ENCODE peak calls at places on chromosomes 5 and 9, in seven cellular contexts. P, F, I, O, B, Y and S are unnamed samples.

GRCh38 chr5:107514305-107514704 is 156.4 kb downstream of the EFNA5 start:
- DNase-seq in P (no peak), F (no peak), I (no peak), O (no peak), B (no peak), Y (peak), S (no peak)

GRCh38 chr9:135335691-135336181 is 143.8 kb upstream of the PPP1R26 start:
- DNase-seq in P (no peak), F (no peak), I (no peak), O (no peak), B (no peak), Y (no peak), S (no peak)

GRCh38 chr5:159209438-159210305 is at the start of gene RNF145:
- DNase-seq in P (peak), F (peak), I (peak), O (peak), B (peak), Y (peak), S (peak)

GRCh38 chr5:172362755-172363154 is 79.2 kb upstream of the UBTD2 start:
- DNase-seq in P (no peak), F (no peak), I (no peak), O (no peak), B (no peak), Y (no peak), S (no peak)

GRCh38 chr9:126989847-126990821 is 75.6 kb downstream of the RALGPS1 start:
- DNase-seq in P (no peak), F (no peak), I (peak), O (no peak), B (no peak), Y (peak), S (no peak)

GRCh38 chr5:169009171-169009570 is 291.8 kb downstream of the SLIT3 start:
- DNase-seq in P (no peak), F (no peak), I (no peak), O (no peak), B (no peak), Y (peak), S (no peak)

GRCh38 chr5:72543365-72543764 is 36.2 kb upstream of the ZNF366 start:
- DNase-seq in P (no peak), F (no peak), I (no peak), O (no peak), B (no peak), Y (peak), S (no peak)

GRCh38 chr5:132655821-132656773 is 1.9 kb upstream of the IL13 start:
- DNase-seq in P (peak), F (no peak), I (no peak), O (no peak), B (peak), Y (peak), S (no peak)

GRCh38 chr5:78547731-78548189 is 100.8 kb downstream of the LHFPL2 start:
- DNase-seq in P (no peak), F (no peak), I (no peak), O (no peak), B (no peak), Y (peak), S (no peak)

GRCh38 chr9:113543286-113544000 is 79.9 kb downstream of the RGS3 start:
- DNase-seq in P (no peak), F (no peak), I (no peak), O (no peak), B (no peak), Y (no peak), S (no peak)

GRCh38 chr9:73157811-73158210 is 6.1 kb downstream of the ANXA1 start:
- DNase-seq in P (no peak), F (no peak), I (no peak), O (no peak), B (no peak), Y (no peak), S (no peak)

GRCh38 chr9:100084734-100085133 is 14.1 kb downstream of the ERP44 start:
- DNase-seq in P (no peak), F (no peak), I (no peak), O (no peak), B (no peak), Y (no peak), S (no peak)

GRCh38 chr9:104896131-104896530 is 31.8 kb downstream of the ABCA1 start:
- DNase-seq in P (no peak), F (no peak), I (no peak), O (no peak), B (no peak), Y (no peak), S (no peak)

GRCh38 chr5:1324719-1325190 is 20.1 kb downstream of the CLPTM1L start:
- DNase-seq in P (no peak), F (no peak), I (no peak), O (no peak), B (no peak), Y (no peak), S (no peak)

GRCh38 chr5:181243020-181243520 is 636 bp downstream of the RACK1 start:
- DNase-seq in P (no peak), F (peak), I (no peak), O (no peak), B (peak), Y (no peak), S (no peak)

GRCh38 chr5:9715891-9716335 is 85.8 kb upstream of the TAS2R1 start:
- DNase-seq in P (no peak), F (no peak), I (no peak), O (no peak), B (no peak), Y (peak), S (no peak)

GRCh38 chr5:180848265-180848664 is 12.8 kb downstream of the ZFP62 start:
- DNase-seq in P (no peak), F (no peak), I (no peak), O (no peak), B (no peak), Y (no peak), S (no peak)

GRCh38 chr9:133354766-133355165 is 1.5 kb downstream of the SURF1 start:
- DNase-seq in P (no peak), F (no peak), I (no peak), O (no peak), B (no peak), Y (no peak), S (no peak)

GRCh38 chr9:79687131-79687447 is 115.3 kb downstream of the TLE4 start:
- DNase-seq in P (peak), F (no peak), I (no peak), O (no peak), B (peak), Y (peak), S (peak)

GRCh38 chr5:98786178-98786853 is 12.9 kb downstream of the RGMB start:
- DNase-seq in P (no peak), F (no peak), I (no peak), O (no peak), B (no peak), Y (peak), S (no peak)

GRCh38 chr9:106878943-106879916 is 16.3 kb downstream of the ZNF462 start:
- DNase-seq in P (no peak), F (peak), I (no peak), O (no peak), B (no peak), Y (peak), S (no peak)

GRCh38 chr9:87322840-87323635 is 174.6 kb upstream of the DAPK1 start:
- DNase-seq in P (no peak), F (no peak), I (no peak), O (no peak), B (no peak), Y (peak), S (no peak)

GRCh38 chr5:142881727-142882126 is 111.5 kb downstream of the ARHGAP26 start:
- DNase-seq in P (no peak), F (no peak), I (no peak), O (no peak), B (no peak), Y (no peak), S (no peak)

GRCh38 chr9:97808972-97809371 is 44.1 kb upstream of the FOXE1 start:
- DNase-seq in P (no peak), F (no peak), I (no peak), O (no peak), B (no peak), Y (no peak), S (no peak)

GRCh38 chr9:113479150-113479761 is 15.7 kb downstream of the RGS3 start:
- DNase-seq in P (peak), F (peak), I (no peak), O (no peak), B (peak), Y (no peak), S (peak)

GRCh38 chr5:16741007-16741406 is 124.2 kb upstream of the RETREG1 start:
- DNase-seq in P (no peak), F (no peak), I (no peak), O (no peak), B (no peak), Y (peak), S (no peak)

GRCh38 chr5:616342-617039 is 4.4 kb downstream of the CEP72 start:
- DNase-seq in P (no peak), F (no peak), I (no peak), O (no peak), B (no peak), Y (no peak), S (no peak)

GRCh38 chr5:43680286-43680685 is 77.3 kb downstream of the NNT start:
- DNase-seq in P (no peak), F (no peak), I (no peak), O (no peak), B (no peak), Y (no peak), S (no peak)